ENCODE peak calls at places on chromosomes 2 and 18, in four cellular contexts. One of them, this sample, is unnamed.

GRCh38 chr18:57052759-57053158 is 94.1 kb upstream of the BOD1L2 start:
- DNase-seq in aorta: no peak
- DNase-seq in ACHN: no peak
- DNase-seq in left ventricle myocardium inferior: no peak
- DNase-seq in this sample: no peak

GRCh38 chr2:98161202-98161601 is 74.2 kb downstream of the VWA3B start:
- DNase-seq in ACHN: no peak
- DNase-seq in aorta: no peak
- DNase-seq in left ventricle myocardium inferior: no peak
- DNase-seq in this sample: no peak

GRCh38 chr2:111659361-111660281 is 224.4 kb downstream of the ANAPC1 start:
- DNase-seq in aorta: peak
- DNase-seq in ACHN: peak
- DNase-seq in left ventricle myocardium inferior: peak
- DNase-seq in this sample: peak

GRCh38 chr18:3346487-3346886 is 84.6 kb downstream of the MYL12B start:
- DNase-seq in aorta: no peak
- DNase-seq in left ventricle myocardium inferior: no peak
- DNase-seq in ACHN: no peak
- DNase-seq in this sample: no peak

GRCh38 chr2:203804766-203805484 is 62.6 kb upstream of the CTLA4 start:
- DNase-seq in ACHN: no peak
- DNase-seq in left ventricle myocardium inferior: no peak
- DNase-seq in aorta: no peak
- DNase-seq in this sample: no peak

GRCh38 chr2:238202326-238203103 is 980 bp downstream of the ILKAP start:
- DNase-seq in left ventricle myocardium inferior: no peak
- DNase-seq in aorta: no peak
- DNase-seq in ACHN: peak
- DNase-seq in this sample: no peak

GRCh38 chr2:235087812-235088607 is 136.2 kb downstream of the SH3BP4 start:
- DNase-seq in left ventricle myocardium inferior: peak
- DNase-seq in ACHN: no peak
- DNase-seq in aorta: peak
- DNase-seq in this sample: peak

GRCh38 chr2:17878222-17879136 is at the start of gene KCNS3:
- DNase-seq in aorta: peak
- DNase-seq in left ventricle myocardium inferior: peak
- DNase-seq in ACHN: peak
- DNase-seq in this sample: peak

GRCh38 chr18:46237891-46238290 is 133.7 kb downstream of the HAUS1 start:
- DNase-seq in ACHN: no peak
- DNase-seq in aorta: no peak
- DNase-seq in left ventricle myocardium inferior: no peak
- DNase-seq in this sample: no peak

GRCh38 chr2:234989183-234989701 is 37.4 kb downstream of the SH3BP4 start:
- DNase-seq in aorta: peak
- DNase-seq in ACHN: peak
- DNase-seq in left ventricle myocardium inferior: peak
- DNase-seq in this sample: peak

GRCh38 chr2:70627499-70627898 is 73.9 kb upstream of the TGFA start:
- DNase-seq in aorta: no peak
- DNase-seq in left ventricle myocardium inferior: no peak
- DNase-seq in ACHN: no peak
- DNase-seq in this sample: no peak

GRCh38 chr2:177881001-177881748 is 191.4 kb downstream of the PDE11A start:
- DNase-seq in ACHN: no peak
- DNase-seq in aorta: no peak
- DNase-seq in left ventricle myocardium inferior: no peak
- DNase-seq in this sample: no peak

GRCh38 chr18:51051105-51051712 is 21.2 kb downstream of the SMAD4 start:
- DNase-seq in left ventricle myocardium inferior: no peak
- DNase-seq in ACHN: peak
- DNase-seq in aorta: no peak
- DNase-seq in this sample: no peak

GRCh38 chr2:78568921-78569320 is 456.6 kb upstream of the REG3G start:
- DNase-seq in aorta: no peak
- DNase-seq in ACHN: no peak
- DNase-seq in left ventricle myocardium inferior: no peak
- DNase-seq in this sample: no peak

GRCh38 chr2:27860111-27860510 is 30.1 kb downstream of the RBKS start:
- DNase-seq in aorta: no peak
- DNase-seq in ACHN: peak
- DNase-seq in left ventricle myocardium inferior: no peak
- DNase-seq in this sample: no peak